ENCODE peak calls at places on chromosomes 13 and 19, in nine cellular contexts. One of them, this sample, is unnamed.

GRCh38 chr19:35513231-35513974 is at the start of gene DMKN:
- DNase-seq in tibial nerve: no peak
- DNase-seq in OCI-M1: no peak
- DNase-seq in HEK293T: no peak
- DNase-seq in pancreas: no peak
- DNase-seq in neural crest cell: no peak
- DNase-seq in T-helper 17 cell: no peak
- DNase-seq in fibroblast of mammary gland: peak
- DNase-seq in GM12865: no peak
- DNase-seq in this sample: peak

GRCh38 chr19:13840751-13841338 is 36.1 kb upstream of the NANOS3 start:
- DNase-seq in tibial nerve: no peak
- DNase-seq in OCI-M1: no peak
- DNase-seq in HEK293T: no peak
- DNase-seq in pancreas: no peak
- DNase-seq in neural crest cell: no peak
- DNase-seq in T-helper 17 cell: no peak
- DNase-seq in fibroblast of mammary gland: no peak
- DNase-seq in GM12865: no peak
- DNase-seq in this sample: no peak

GRCh38 chr19:31096047-31096446 is 253.2 kb downstream of the TSHZ3 start:
- DNase-seq in tibial nerve: no peak
- DNase-seq in OCI-M1: no peak
- DNase-seq in HEK293T: no peak
- DNase-seq in pancreas: no peak
- DNase-seq in neural crest cell: no peak
- DNase-seq in T-helper 17 cell: no peak
- DNase-seq in fibroblast of mammary gland: no peak
- DNase-seq in GM12865: no peak
- DNase-seq in this sample: no peak

GRCh38 chr13:35838356-35838755 is 292.8 kb downstream of the DCLK1 start:
- DNase-seq in tibial nerve: no peak
- DNase-seq in OCI-M1: no peak
- DNase-seq in HEK293T: no peak
- DNase-seq in pancreas: no peak
- DNase-seq in neural crest cell: no peak
- DNase-seq in T-helper 17 cell: no peak
- DNase-seq in fibroblast of mammary gland: peak
- DNase-seq in GM12865: no peak
- DNase-seq in this sample: peak

GRCh38 chr13:102555914-102556553 is 40.8 kb upstream of the TPP2 start:
- DNase-seq in tibial nerve: no peak
- DNase-seq in OCI-M1: peak
- DNase-seq in HEK293T: peak
- DNase-seq in pancreas: no peak
- DNase-seq in neural crest cell: peak
- DNase-seq in T-helper 17 cell: no peak
- DNase-seq in fibroblast of mammary gland: peak
- DNase-seq in GM12865: peak
- DNase-seq in this sample: peak

GRCh38 chr13:46202956-46203355 is 8.8 kb upstream of the LRRC63 start:
- DNase-seq in tibial nerve: no peak
- DNase-seq in OCI-M1: no peak
- DNase-seq in HEK293T: no peak
- DNase-seq in pancreas: no peak
- DNase-seq in neural crest cell: no peak
- DNase-seq in T-helper 17 cell: no peak
- DNase-seq in fibroblast of mammary gland: peak
- DNase-seq in GM12865: no peak
- DNase-seq in this sample: no peak

GRCh38 chr13:49936943-49937273 is 768 bp upstream of the SPRYD7 start:
- DNase-seq in tibial nerve: no peak
- DNase-seq in OCI-M1: no peak
- DNase-seq in HEK293T: peak
- DNase-seq in pancreas: no peak
- DNase-seq in neural crest cell: no peak
- DNase-seq in T-helper 17 cell: no peak
- DNase-seq in fibroblast of mammary gland: no peak
- DNase-seq in GM12865: no peak
- DNase-seq in this sample: no peak

GRCh38 chr19:12792048-12792852 is 964 bp downstream of the JUNB start:
- DNase-seq in tibial nerve: no peak
- DNase-seq in OCI-M1: peak
- DNase-seq in HEK293T: no peak
- DNase-seq in pancreas: peak
- DNase-seq in neural crest cell: peak
- DNase-seq in T-helper 17 cell: peak
- DNase-seq in fibroblast of mammary gland: peak
- DNase-seq in GM12865: peak
- DNase-seq in this sample: peak

GRCh38 chr13:44976196-44976595 is 13.1 kb downstream of the NUFIP1 start:
- DNase-seq in tibial nerve: no peak
- DNase-seq in OCI-M1: no peak
- DNase-seq in HEK293T: no peak
- DNase-seq in pancreas: no peak
- DNase-seq in neural crest cell: no peak
- DNase-seq in T-helper 17 cell: no peak
- DNase-seq in fibroblast of mammary gland: no peak
- DNase-seq in GM12865: no peak
- DNase-seq in this sample: no peak

GRCh38 chr19:19053508-19054314 is 10.1 kb upstream of the SLC25A42 start:
- DNase-seq in tibial nerve: no peak
- DNase-seq in OCI-M1: peak
- DNase-seq in HEK293T: peak
- DNase-seq in pancreas: peak
- DNase-seq in neural crest cell: peak
- DNase-seq in T-helper 17 cell: peak
- DNase-seq in fibroblast of mammary gland: peak
- DNase-seq in GM12865: peak
- DNase-seq in this sample: peak

GRCh38 chr19:12880551-12881171 is 588 bp downstream of the DNASE2 start:
- DNase-seq in tibial nerve: no peak
- DNase-seq in OCI-M1: no peak
- DNase-seq in HEK293T: peak
- DNase-seq in pancreas: peak
- DNase-seq in neural crest cell: no peak
- DNase-seq in T-helper 17 cell: no peak
- DNase-seq in fibroblast of mammary gland: no peak
- DNase-seq in GM12865: peak
- DNase-seq in this sample: peak

GRCh38 chr13:113603116-113603710 is 18.7 kb downstream of the TFDP1 start:
- DNase-seq in tibial nerve: no peak
- DNase-seq in OCI-M1: no peak
- DNase-seq in HEK293T: no peak
- DNase-seq in pancreas: peak
- DNase-seq in neural crest cell: no peak
- DNase-seq in T-helper 17 cell: no peak
- DNase-seq in fibroblast of mammary gland: no peak
- DNase-seq in GM12865: no peak
- DNase-seq in this sample: no peak

GRCh38 chr13:75721307-75721706 is 85.2 kb downstream of the LMO7 start:
- DNase-seq in tibial nerve: no peak
- DNase-seq in OCI-M1: no peak
- DNase-seq in HEK293T: no peak
- DNase-seq in pancreas: no peak
- DNase-seq in neural crest cell: no peak
- DNase-seq in T-helper 17 cell: no peak
- DNase-seq in fibroblast of mammary gland: no peak
- DNase-seq in GM12865: no peak
- DNase-seq in this sample: no peak

GRCh38 chr19:18097217-18097992 is at the start of gene MAST3:
- DNase-seq in tibial nerve: peak
- DNase-seq in OCI-M1: peak
- DNase-seq in HEK293T: peak
- DNase-seq in pancreas: peak
- DNase-seq in neural crest cell: peak
- DNase-seq in T-helper 17 cell: peak
- DNase-seq in fibroblast of mammary gland: peak
- DNase-seq in GM12865: peak
- DNase-seq in this sample: peak

GRCh38 chr13:98575009-98575866 is 1.7 kb downstream of the STK24 start:
- DNase-seq in tibial nerve: no peak
- DNase-seq in OCI-M1: peak
- DNase-seq in HEK293T: no peak
- DNase-seq in pancreas: no peak
- DNase-seq in neural crest cell: no peak
- DNase-seq in T-helper 17 cell: no peak
- DNase-seq in fibroblast of mammary gland: no peak
- DNase-seq in GM12865: no peak
- DNase-seq in this sample: no peak

GRCh38 chr19:15253076-15253475 is 20.8 kb upstream of the EPHX3 start:
- DNase-seq in tibial nerve: no peak
- DNase-seq in OCI-M1: no peak
- DNase-seq in HEK293T: no peak
- DNase-seq in pancreas: no peak
- DNase-seq in neural crest cell: no peak
- DNase-seq in T-helper 17 cell: no peak
- DNase-seq in fibroblast of mammary gland: no peak
- DNase-seq in GM12865: no peak
- DNase-seq in this sample: no peak

GRCh38 chr19:17893766-17894165 is 22.0 kb downstream of the SLC5A5 start:
- DNase-seq in tibial nerve: no peak
- DNase-seq in OCI-M1: no peak
- DNase-seq in HEK293T: no peak
- DNase-seq in pancreas: no peak
- DNase-seq in neural crest cell: no peak
- DNase-seq in T-helper 17 cell: no peak
- DNase-seq in fibroblast of mammary gland: no peak
- DNase-seq in GM12865: no peak
- DNase-seq in this sample: no peak

GRCh38 chr19:4866595-4867424 is 657 bp downstream of the PLIN3 start:
- DNase-seq in tibial nerve: peak
- DNase-seq in OCI-M1: peak
- DNase-seq in HEK293T: no peak
- DNase-seq in pancreas: peak
- DNase-seq in neural crest cell: peak
- DNase-seq in T-helper 17 cell: peak
- DNase-seq in fibroblast of mammary gland: peak
- DNase-seq in GM12865: peak
- DNase-seq in this sample: peak

GRCh38 chr19:44071824-44072542 is at the start of gene ZNF284:
- DNase-seq in tibial nerve: peak
- DNase-seq in OCI-M1: peak
- DNase-seq in HEK293T: peak
- DNase-seq in pancreas: peak
- DNase-seq in neural crest cell: peak
- DNase-seq in T-helper 17 cell: peak
- DNase-seq in fibroblast of mammary gland: peak
- DNase-seq in GM12865: peak
- DNase-seq in this sample: peak

GRCh38 chr13:23411220-23411619 is 22.3 kb downstream of the SACS start:
- DNase-seq in tibial nerve: no peak
- DNase-seq in OCI-M1: no peak
- DNase-seq in HEK293T: no peak
- DNase-seq in pancreas: no peak
- DNase-seq in neural crest cell: no peak
- DNase-seq in T-helper 17 cell: no peak
- DNase-seq in fibroblast of mammary gland: no peak
- DNase-seq in GM12865: no peak
- DNase-seq in this sample: no peak

GRCh38 chr19:18613589-18614234 is 1.0 kb downstream of the TMEM59L start:
- DNase-seq in tibial nerve: no peak
- DNase-seq in OCI-M1: no peak
- DNase-seq in HEK293T: no peak
- DNase-seq in pancreas: no peak
- DNase-seq in neural crest cell: no peak
- DNase-seq in T-helper 17 cell: no peak
- DNase-seq in fibroblast of mammary gland: no peak
- DNase-seq in GM12865: no peak
- DNase-seq in this sample: no peak

GRCh38 chr13:51623473-51623872 is 39.2 kb downstream of the WDFY2 start:
- DNase-seq in tibial nerve: no peak
- DNase-seq in OCI-M1: peak
- DNase-seq in HEK293T: no peak
- DNase-seq in pancreas: no peak
- DNase-seq in neural crest cell: no peak
- DNase-seq in T-helper 17 cell: no peak
- DNase-seq in fibroblast of mammary gland: peak
- DNase-seq in GM12865: no peak
- DNase-seq in this sample: no peak

GRCh38 chr13:50129923-50130685 is 114.9 kb downstream of the KCNRG start:
- DNase-seq in tibial nerve: peak
- DNase-seq in OCI-M1: peak
- DNase-seq in HEK293T: peak
- DNase-seq in pancreas: peak
- DNase-seq in neural crest cell: peak
- DNase-seq in T-helper 17 cell: no peak
- DNase-seq in fibroblast of mammary gland: peak
- DNase-seq in GM12865: peak
- DNase-seq in this sample: peak

GRCh38 chr19:57708641-57709354 is at the start of gene ZNF154:
- DNase-seq in tibial nerve: no peak
- DNase-seq in OCI-M1: no peak
- DNase-seq in HEK293T: no peak
- DNase-seq in pancreas: peak
- DNase-seq in neural crest cell: peak
- DNase-seq in T-helper 17 cell: peak
- DNase-seq in fibroblast of mammary gland: peak
- DNase-seq in GM12865: peak
- DNase-seq in this sample: peak

GRCh38 chr13:60584976-60585375 is 188.0 kb downstream of the TDRD3 start:
- DNase-seq in tibial nerve: peak
- DNase-seq in OCI-M1: no peak
- DNase-seq in HEK293T: no peak
- DNase-seq in pancreas: no peak
- DNase-seq in neural crest cell: peak
- DNase-seq in T-helper 17 cell: no peak
- DNase-seq in fibroblast of mammary gland: peak
- DNase-seq in GM12865: no peak
- DNase-seq in this sample: peak

GRCh38 chr19:30406220-30406944 is 34.2 kb downstream of the ZNF536 start:
- DNase-seq in tibial nerve: no peak
- DNase-seq in OCI-M1: peak
- DNase-seq in HEK293T: peak
- DNase-seq in pancreas: no peak
- DNase-seq in neural crest cell: peak
- DNase-seq in T-helper 17 cell: no peak
- DNase-seq in fibroblast of mammary gland: no peak
- DNase-seq in GM12865: peak
- DNase-seq in this sample: no peak

GRCh38 chr13:101982903-101983302 is 418.9 kb downstream of the FGF14 start:
- DNase-seq in tibial nerve: no peak
- DNase-seq in OCI-M1: no peak
- DNase-seq in HEK293T: no peak
- DNase-seq in pancreas: no peak
- DNase-seq in neural crest cell: no peak
- DNase-seq in T-helper 17 cell: no peak
- DNase-seq in fibroblast of mammary gland: no peak
- DNase-seq in GM12865: no peak
- DNase-seq in this sample: no peak

GRCh38 chr13:56988543-56988942 is 152.2 kb upstream of the PRR20A start:
- DNase-seq in tibial nerve: no peak
- DNase-seq in OCI-M1: no peak
- DNase-seq in HEK293T: no peak
- DNase-seq in pancreas: no peak
- DNase-seq in neural crest cell: no peak
- DNase-seq in T-helper 17 cell: no peak
- DNase-seq in fibroblast of mammary gland: no peak
- DNase-seq in GM12865: no peak
- DNase-seq in this sample: no peak

GRCh38 chr13:62305758-62306157 is 890.1 kb upstream of the PCDH20 start:
- DNase-seq in tibial nerve: no peak
- DNase-seq in OCI-M1: peak
- DNase-seq in HEK293T: no peak
- DNase-seq in pancreas: no peak
- DNase-seq in neural crest cell: no peak
- DNase-seq in T-helper 17 cell: no peak
- DNase-seq in fibroblast of mammary gland: no peak
- DNase-seq in GM12865: peak
- DNase-seq in this sample: no peak

GRCh38 chr19:15331419-15332310 is 674 bp downstream of the BRD4 start:
- DNase-seq in tibial nerve: peak
- DNase-seq in OCI-M1: peak
- DNase-seq in HEK293T: peak
- DNase-seq in pancreas: peak
- DNase-seq in neural crest cell: peak
- DNase-seq in T-helper 17 cell: peak
- DNase-seq in fibroblast of mammary gland: peak
- DNase-seq in GM12865: peak
- DNase-seq in this sample: peak

GRCh38 chr13:110831437-110832204 is 83.2 kb downstream of the ANKRD10 start:
- DNase-seq in tibial nerve: no peak
- DNase-seq in OCI-M1: no peak
- DNase-seq in HEK293T: no peak
- DNase-seq in pancreas: peak
- DNase-seq in neural crest cell: no peak
- DNase-seq in T-helper 17 cell: no peak
- DNase-seq in fibroblast of mammary gland: no peak
- DNase-seq in GM12865: no peak
- DNase-seq in this sample: no peak

This sample was measured in fibroblast of gingiva.